ENCODE peak calls at places on chromosomes 5 and 9, in six cellular contexts. One of them, this sample, is unnamed.
A peak's percentile ranks its signal among the peaks of the same experiment; 100 is the strongest.

GRCh38 chr5:14668247-14668646 is 3.7 kb downstream of the OTULIN start:
- DNase-seq in CD4-positive, alpha-beta memory T cell: no peak
- DNase-seq in T-cell: no peak
- DNase-seq in activated CD4-positive, alpha-beta T cell treated with anti-CD3 and anti-CD28 coated beads, Interleukin-2, amount 50 U/mL, for 24 hours: no peak
- DNase-seq in tibial nerve: no peak
- DNase-seq in iPS DF 19.7: no peak
- DNase-seq in this sample: no peak

GRCh38 chr5:58246521-58246944 is 213.4 kb downstream of the PLK2 start:
- DNase-seq in CD4-positive, alpha-beta memory T cell: no peak
- DNase-seq in tibial nerve: no peak
- DNase-seq in iPS DF 19.7: no peak
- DNase-seq in activated CD4-positive, alpha-beta T cell treated with anti-CD3 and anti-CD28 coated beads, Interleukin-2, amount 50 U/mL, for 24 hours: no peak
- DNase-seq in T-cell: no peak
- DNase-seq in this sample: no peak

GRCh38 chr9:88777498-88778312 is 213.6 kb upstream of the S1PR3 start:
- DNase-seq in tibial nerve: no peak
- DNase-seq in T-cell: no peak
- DNase-seq in iPS DF 19.7: no peak
- DNase-seq in CD4-positive, alpha-beta memory T cell: no peak
- DNase-seq in activated CD4-positive, alpha-beta T cell treated with anti-CD3 and anti-CD28 coated beads, Interleukin-2, amount 50 U/mL, for 24 hours: no peak
- DNase-seq in this sample: peak; percentile 34

GRCh38 chr9:13267743-13268142 is 11.7 kb downstream of the MPDZ start:
- DNase-seq in iPS DF 19.7: no peak
- DNase-seq in activated CD4-positive, alpha-beta T cell treated with anti-CD3 and anti-CD28 coated beads, Interleukin-2, amount 50 U/mL, for 24 hours: no peak
- DNase-seq in T-cell: no peak
- DNase-seq in CD4-positive, alpha-beta memory T cell: no peak
- DNase-seq in tibial nerve: no peak
- DNase-seq in this sample: no peak

GRCh38 chr5:10506535-10506934 is 57.3 kb upstream of the ANKRD33B start:
- DNase-seq in CD4-positive, alpha-beta memory T cell: no peak
- DNase-seq in tibial nerve: no peak
- DNase-seq in iPS DF 19.7: no peak
- DNase-seq in T-cell: no peak
- DNase-seq in activated CD4-positive, alpha-beta T cell treated with anti-CD3 and anti-CD28 coated beads, Interleukin-2, amount 50 U/mL, for 24 hours: no peak
- DNase-seq in this sample: no peak

GRCh38 chr5:78540335-78541057 is 108.1 kb downstream of the LHFPL2 start:
- DNase-seq in iPS DF 19.7: no peak
- DNase-seq in T-cell: no peak
- DNase-seq in CD4-positive, alpha-beta memory T cell: no peak
- DNase-seq in activated CD4-positive, alpha-beta T cell treated with anti-CD3 and anti-CD28 coated beads, Interleukin-2, amount 50 U/mL, for 24 hours: no peak
- DNase-seq in tibial nerve: peak; percentile 51
- DNase-seq in this sample: no peak

GRCh38 chr5:154253807-154254206 is 63.3 kb downstream of the GALNT10 start:
- DNase-seq in T-cell: no peak
- DNase-seq in CD4-positive, alpha-beta memory T cell: no peak
- DNase-seq in activated CD4-positive, alpha-beta T cell treated with anti-CD3 and anti-CD28 coated beads, Interleukin-2, amount 50 U/mL, for 24 hours: no peak
- DNase-seq in iPS DF 19.7: no peak
- DNase-seq in tibial nerve: no peak
- DNase-seq in this sample: no peak

GRCh38 chr5:153827407-153827806 is 211.3 kb downstream of the FAM114A2 start:
- DNase-seq in T-cell: no peak
- DNase-seq in iPS DF 19.7: no peak
- DNase-seq in activated CD4-positive, alpha-beta T cell treated with anti-CD3 and anti-CD28 coated beads, Interleukin-2, amount 50 U/mL, for 24 hours: no peak
- DNase-seq in CD4-positive, alpha-beta memory T cell: no peak
- DNase-seq in tibial nerve: peak; percentile 8
- DNase-seq in this sample: no peak

GRCh38 chr9:86733929-86734328 is 213.4 kb downstream of the GAS1 start:
- DNase-seq in activated CD4-positive, alpha-beta T cell treated with anti-CD3 and anti-CD28 coated beads, Interleukin-2, amount 50 U/mL, for 24 hours: no peak
- DNase-seq in iPS DF 19.7: no peak
- DNase-seq in T-cell: no peak
- DNase-seq in CD4-positive, alpha-beta memory T cell: no peak
- DNase-seq in tibial nerve: no peak
- DNase-seq in this sample: no peak

GRCh38 chr9:130825051-130825651 is 9.9 kb upstream of the ABL1 start:
- DNase-seq in CD4-positive, alpha-beta memory T cell: no peak
- DNase-seq in activated CD4-positive, alpha-beta T cell treated with anti-CD3 and anti-CD28 coated beads, Interleukin-2, amount 50 U/mL, for 24 hours: no peak
- DNase-seq in tibial nerve: peak; percentile 24
- DNase-seq in iPS DF 19.7: peak; percentile 65
- DNase-seq in T-cell: no peak
- DNase-seq in this sample: peak; percentile 43

This sample was measured in H1.